ENCODE peak calls at places on chromosomes 4 and X, in ten cellular contexts. Z is ovary, N is GM12878, O is upper lobe of left lung, A is suprapubic skin, W is transverse colon, J is stomach, C is H1, G is SK-N-SH, T is K562. Y is an unnamed sample.
A peak's percentile ranks its signal among the peaks of the same experiment; 100 is the strongest.

GRCh38 chr4:38034986-38035882 is 75.0 kb downstream of the PTTG2 start:
- DNase-seq in N (no peak), O (no peak), C (no peak), G (peak; percentile 59), J (no peak), T (peak; percentile 67), A (no peak), Z (no peak), W (no peak), Y (no peak)

GRCh38 chr4:48337726-48338125 is 3.6 kb upstream of the SLAIN2 start:
- DNase-seq in T (no peak), A (no peak), O (no peak), N (no peak), W (no peak), C (no peak), G (no peak), Z (no peak), J (no peak), Y (no peak)

GRCh38 chrX:43003939-43004338 is 226.0 kb upstream of the PPP1R2C start:
- DNase-seq in C (no peak), A (no peak), W (no peak), T (no peak), J (no peak), G (no peak), N (no peak), Z (no peak), O (no peak), Y (no peak)

GRCh38 chrX:2697306-2697705 is 6.2 kb downstream of the CD99 start:
- DNase-seq in A (no peak), Z (no peak), N (no peak), W (no peak), O (no peak), T (no peak), C (no peak), G (no peak), J (no peak), Y (no peak)

GRCh38 chr4:8341691-8342090 is 72.1 kb downstream of the HTRA3 start:
- DNase-seq in A (no peak), N (no peak), G (no peak), Z (peak; percentile 71), W (no peak), J (peak; percentile 20), T (no peak), O (no peak), C (no peak), Y (no peak)

GRCh38 chr4:53022162-53023100 is 160.3 kb downstream of the RASL11B start:
- DNase-seq in O (no peak), T (no peak), W (no peak), N (no peak), J (no peak), Z (no peak), A (no peak), C (no peak), G (no peak), Y (no peak)

GRCh38 chr4:4477391-4477790 is 64.5 kb downstream of the STX18 start:
- DNase-seq in A (no peak), W (no peak), C (no peak), N (no peak), O (no peak), J (no peak), Z (no peak), T (no peak), G (no peak), Y (no peak)

GRCh38 chr4:32219306-32220075 is 1499.3 kb downstream of the PCDH7 start:
- DNase-seq in J (no peak), T (no peak), G (no peak), O (no peak), C (no peak), Z (no peak), N (no peak), A (no peak), W (no peak), Y (no peak)

GRCh38 chrX:68719904-68720614 is 72.6 kb downstream of the STARD8 start:
- DNase-seq in C (no peak), O (peak; percentile 20), T (peak; percentile 30), J (peak; percentile 24), W (no peak), N (no peak), Z (no peak), G (no peak), A (peak; percentile 35), Y (no peak)

GRCh38 chr4:136476773-136477172 is 1055.5 kb downstream of the PCDH18 start:
- DNase-seq in O (no peak), W (no peak), C (no peak), T (no peak), G (peak; percentile 14), Z (no peak), N (no peak), J (no peak), A (no peak), Y (no peak)

GRCh38 chr4:2036866-2037265 is 22.3 kb upstream of the NAT8L start:
- DNase-seq in W (peak; percentile 66), G (no peak), O (no peak), C (no peak), N (no peak), T (peak; percentile 53), Z (no peak), J (no peak), A (no peak), Y (no peak)

GRCh38 chr4:152462715-152463114 is 73.2 kb downstream of the FBXW7 start:
- DNase-seq in W (no peak), J (no peak), G (no peak), Z (no peak), O (no peak), C (no peak), A (no peak), N (no peak), T (no peak), Y (no peak)

GRCh38 chr4:152458801-152459302 is 77.0 kb downstream of the FBXW7 start:
- DNase-seq in N (peak; percentile 31), G (no peak), O (no peak), Z (no peak), W (no peak), T (no peak), C (no peak), J (no peak), A (no peak), Y (no peak)

GRCh38 chr4:152459326-152459725 is 76.6 kb downstream of the FBXW7 start:
- DNase-seq in W (no peak), G (no peak), O (no peak), N (no peak), T (no peak), A (no peak), C (no peak), Z (no peak), J (no peak), Y (no peak)

GRCh38 chr4:152462047-152462446 is 73.8 kb downstream of the FBXW7 start:
- DNase-seq in G (no peak), W (peak; percentile 26), T (no peak), A (no peak), N (peak; percentile 64), C (no peak), Z (no peak), O (no peak), J (no peak), Y (no peak)

DNA sequence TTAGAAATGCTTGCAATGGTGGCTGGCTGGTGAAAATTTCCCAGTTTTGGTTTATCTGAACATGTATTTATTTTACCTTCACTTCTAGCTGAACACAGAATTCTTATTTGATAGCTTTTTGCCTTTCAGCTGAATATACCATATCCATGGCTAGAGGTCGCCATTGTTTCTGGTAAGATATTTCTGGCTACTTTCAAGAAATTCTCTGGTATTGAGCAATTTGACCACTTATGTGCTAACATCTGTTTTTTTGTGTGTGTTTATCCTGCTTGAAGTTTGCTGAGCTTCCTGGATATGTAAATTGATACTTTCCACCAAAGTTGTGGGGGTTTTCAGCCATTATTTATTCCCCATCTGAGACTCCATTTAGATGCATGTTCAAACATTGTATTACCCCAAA is 75.4 kb downstream of the FBXW7 start:
- DNase-seq in G (no peak), A (no peak), T (peak; percentile 15), O (no peak), C (no peak), N (peak; percentile 43), W (no peak), J (no peak), Z (no peak), Y (no peak)
- TF ChIP-seq EP300 in G (no peak), A (no peak), T (no peak), O (no peak), C (no peak), N (no peak), W (no peak), J (no peak), Z (no peak), Y (no peak)

DNA sequence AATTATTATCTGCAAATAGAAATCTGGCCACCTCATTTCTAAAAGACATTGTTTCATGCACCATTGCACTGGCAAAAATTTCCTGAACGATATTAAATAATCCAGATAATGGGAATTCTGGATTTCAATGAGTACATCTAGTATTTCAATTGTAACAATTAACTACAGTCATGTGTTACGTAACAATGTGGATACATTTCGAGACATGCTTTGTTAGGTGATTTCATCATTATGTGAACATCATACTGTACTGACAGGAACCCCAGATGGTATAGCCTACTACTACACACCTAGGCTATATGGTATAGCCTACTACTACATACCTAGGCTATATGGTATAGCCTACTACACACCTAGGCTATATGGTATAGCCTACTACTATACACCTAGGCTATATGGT is 14.8 kb downstream of the LAMTOR3 start:
- DNase-seq in G (no peak), Z (no peak), T (no peak), O (no peak), W (no peak), C (no peak), N (no peak), J (no peak), A (no peak), Y (no peak)
- H3K36me3 ChIP-seq in G (peaks cover 57% of the 10 kb centered on the region), Z (no peaks in the 10 kb centered on the region), T (peaks cover 47% of the 10 kb centered on the region), O (peaks cover 35% of the 10 kb centered on the region), W (peaks cover 33% of the 10 kb centered on the region), C (peaks cover 24% of the 10 kb centered on the region), N (peaks cover 18% of the 10 kb centered on the region), J (peaks cover 61% of the 10 kb centered on the region), A (peaks cover 58% of the 10 kb centered on the region), Y (peaks cover 8% of the 10 kb centered on the region)

DNA sequence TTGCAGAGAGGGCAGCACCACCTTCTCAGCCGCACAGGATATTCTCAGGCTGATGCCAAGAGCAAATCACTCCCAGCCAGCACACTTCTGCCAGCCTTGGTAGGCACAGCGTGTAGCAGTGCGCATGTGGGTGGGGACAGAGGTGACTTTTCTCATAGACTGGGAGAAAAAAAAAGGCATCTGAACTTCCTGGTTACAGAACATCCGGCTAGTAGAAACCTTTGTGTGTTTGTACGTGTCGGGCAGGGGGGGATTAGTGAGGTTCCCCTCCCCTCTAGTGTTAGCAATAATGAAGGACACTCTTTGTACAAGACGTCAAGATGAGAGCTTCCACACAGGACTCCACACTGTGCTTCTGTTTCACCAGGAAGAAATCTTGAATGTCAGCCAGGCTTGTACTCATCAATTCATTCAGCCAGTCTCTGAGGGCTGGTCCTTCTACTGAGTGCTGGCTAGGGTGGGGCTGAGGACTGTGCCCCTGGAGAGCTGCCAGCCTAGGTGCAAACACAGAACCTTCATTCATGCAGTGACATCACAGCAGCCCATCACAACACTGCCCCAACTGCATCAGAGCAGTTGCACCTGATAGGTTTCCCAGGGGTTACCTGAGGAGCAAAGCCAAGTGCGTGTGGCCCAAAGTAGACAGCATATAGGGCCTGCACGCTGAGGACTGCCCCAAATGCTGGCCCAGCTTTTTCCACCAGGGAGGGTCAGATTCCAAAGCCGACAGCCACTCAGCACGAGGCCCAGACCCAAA is 34.7 kb downstream of the SLC25A5 start:
- DNase-seq in G (no peak), C (no peak), Z (no peak), W (peak; percentile 85), N (no peak), A (peak; percentile 71), J (peak; percentile 71), O (peak; percentile 79), T (no peak), Y (no peak)
- TF ChIP-seq EP300 in G (no peak), C (no peak), Z (no peak), W (no peak), N (no peak), A (no peak), J (no peak), O (no peak), T (no peak), Y (no peak)

GRCh38 chr4:122851568-122851967 is 24.9 kb downstream of the FGF2 start:
- DNase-seq in T (no peak), O (no peak), Z (no peak), J (no peak), N (no peak), W (no peak), G (no peak), A (no peak), C (no peak), Y (no peak)
- H3K36me3 ChIP-seq in T (peaks cover 5% of the 10 kb centered on the region), O (no peaks in the 10 kb centered on the region), Z (no peaks in the 10 kb centered on the region), J (no peaks in the 10 kb centered on the region), N (no peaks in the 10 kb centered on the region), W (no peaks in the 10 kb centered on the region), G (peaks cover 28% of the 10 kb centered on the region), A (no peaks in the 10 kb centered on the region), C (peaks cover 38% of the 10 kb centered on the region), Y (no peaks in the 10 kb centered on the region)

Y was measured in tibial nerve.